ENCODE peak calls at places on chromosomes 4 and X, in eight cellular contexts. One of them, this sample, is unnamed.

GRCh38 chr4:184387351-184387750 is 87.0 kb downstream of the IRF2 start:
- DNase-seq in neuronal stem cell: no peak
- DNase-seq in substantia nigra: no peak
- DNase-seq in adrenal gland: no peak
- DNase-seq in neural progenitor cell: no peak
- DNase-seq in PC-3: no peak
- DNase-seq in CD4-positive, alpha-beta T cell: no peak
- DNase-seq in fibroblast of lung: no peak
- DNase-seq in this sample: no peak

GRCh38 chr4:135371137-135371536 is 1169.5 kb upstream of the PABPC4L start:
- DNase-seq in neural progenitor cell: no peak
- DNase-seq in adrenal gland: no peak
- DNase-seq in substantia nigra: no peak
- DNase-seq in neuronal stem cell: no peak
- DNase-seq in PC-3: no peak
- DNase-seq in CD4-positive, alpha-beta T cell: no peak
- DNase-seq in fibroblast of lung: no peak
- DNase-seq in this sample: no peak

GRCh38 chr4:11632488-11632887 is 203.8 kb upstream of the HS3ST1 start:
- DNase-seq in adrenal gland: no peak
- DNase-seq in neural progenitor cell: no peak
- DNase-seq in CD4-positive, alpha-beta T cell: no peak
- DNase-seq in fibroblast of lung: no peak
- DNase-seq in substantia nigra: no peak
- DNase-seq in PC-3: peak
- DNase-seq in neuronal stem cell: no peak
- DNase-seq in this sample: no peak

GRCh38 chr4:172163215-172163614 is 350.0 kb downstream of the GALNTL6 start:
- DNase-seq in PC-3: no peak
- DNase-seq in neural progenitor cell: no peak
- DNase-seq in adrenal gland: no peak
- DNase-seq in fibroblast of lung: no peak
- DNase-seq in neuronal stem cell: no peak
- DNase-seq in CD4-positive, alpha-beta T cell: no peak
- DNase-seq in substantia nigra: no peak
- DNase-seq in this sample: no peak

GRCh38 chr4:38411092-38411491 is 252.9 kb upstream of the KLF3 start:
- DNase-seq in neuronal stem cell: no peak
- DNase-seq in CD4-positive, alpha-beta T cell: no peak
- DNase-seq in neural progenitor cell: no peak
- DNase-seq in substantia nigra: no peak
- DNase-seq in PC-3: no peak
- DNase-seq in adrenal gland: no peak
- DNase-seq in fibroblast of lung: peak
- DNase-seq in this sample: no peak

GRCh38 chr4:38856524-38857337 is at the start of gene TLR6:
- DNase-seq in fibroblast of lung: peak
- DNase-seq in PC-3: peak
- DNase-seq in adrenal gland: peak
- DNase-seq in neural progenitor cell: peak
- DNase-seq in neuronal stem cell: peak
- DNase-seq in substantia nigra: no peak
- DNase-seq in CD4-positive, alpha-beta T cell: peak
- DNase-seq in this sample: peak

GRCh38 chrX:129139837-129140679 is 383.2 kb downstream of the SMARCA1 start:
- DNase-seq in neural progenitor cell: no peak
- DNase-seq in PC-3: peak
- DNase-seq in adrenal gland: no peak
- DNase-seq in neuronal stem cell: no peak
- DNase-seq in fibroblast of lung: peak
- DNase-seq in substantia nigra: no peak
- DNase-seq in CD4-positive, alpha-beta T cell: no peak
- DNase-seq in this sample: no peak

GRCh38 chrX:140918398-140919043 is 83.9 kb upstream of the SPANXB1 start:
- DNase-seq in adrenal gland: peak
- DNase-seq in PC-3: peak
- DNase-seq in neuronal stem cell: peak
- DNase-seq in neural progenitor cell: peak
- DNase-seq in CD4-positive, alpha-beta T cell: peak
- DNase-seq in fibroblast of lung: peak
- DNase-seq in substantia nigra: no peak
- DNase-seq in this sample: peak

GRCh38 chrX:123993326-123993725 is 31.8 kb downstream of the STAG2 start:
- DNase-seq in substantia nigra: no peak
- DNase-seq in PC-3: peak
- DNase-seq in neuronal stem cell: no peak
- DNase-seq in adrenal gland: no peak
- DNase-seq in CD4-positive, alpha-beta T cell: no peak
- DNase-seq in fibroblast of lung: peak
- DNase-seq in neural progenitor cell: no peak
- DNase-seq in this sample: no peak

GRCh38 chrX:39327255-39327654 is 526.0 kb downstream of the MID1IP1 start:
- DNase-seq in CD4-positive, alpha-beta T cell: peak
- DNase-seq in fibroblast of lung: no peak
- DNase-seq in neuronal stem cell: no peak
- DNase-seq in substantia nigra: no peak
- DNase-seq in adrenal gland: no peak
- DNase-seq in PC-3: no peak
- DNase-seq in neural progenitor cell: no peak
- DNase-seq in this sample: no peak

GRCh38 chr4:10240691-10241090 is 124.1 kb upstream of the WDR1 start:
- DNase-seq in fibroblast of lung: no peak
- DNase-seq in substantia nigra: no peak
- DNase-seq in neural progenitor cell: no peak
- DNase-seq in PC-3: no peak
- DNase-seq in CD4-positive, alpha-beta T cell: no peak
- DNase-seq in neuronal stem cell: no peak
- DNase-seq in adrenal gland: no peak
- DNase-seq in this sample: no peak

GRCh38 chr4:89365375-89366170 is 58.0 kb upstream of the GPRIN3 start:
- DNase-seq in fibroblast of lung: no peak
- DNase-seq in substantia nigra: no peak
- DNase-seq in neuronal stem cell: no peak
- DNase-seq in CD4-positive, alpha-beta T cell: no peak
- DNase-seq in neural progenitor cell: no peak
- DNase-seq in adrenal gland: no peak
- DNase-seq in PC-3: no peak
- DNase-seq in this sample: no peak

GRCh38 chr4:173332963-173333657 is 1.0 kb downstream of the HMGB2 start:
- DNase-seq in CD4-positive, alpha-beta T cell: no peak
- DNase-seq in adrenal gland: peak
- DNase-seq in fibroblast of lung: peak
- DNase-seq in neural progenitor cell: no peak
- DNase-seq in substantia nigra: no peak
- DNase-seq in neuronal stem cell: no peak
- DNase-seq in PC-3: peak
- DNase-seq in this sample: peak

GRCh38 chrX:24619647-24620046 is 27.5 kb downstream of the PCYT1B start:
- DNase-seq in CD4-positive, alpha-beta T cell: no peak
- DNase-seq in neural progenitor cell: no peak
- DNase-seq in substantia nigra: peak
- DNase-seq in PC-3: peak
- DNase-seq in adrenal gland: peak
- DNase-seq in fibroblast of lung: peak
- DNase-seq in neuronal stem cell: no peak
- DNase-seq in this sample: no peak

GRCh38 chrX:42195506-42195905 is 272.2 kb upstream of the CASK start:
- DNase-seq in PC-3: peak
- DNase-seq in fibroblast of lung: no peak
- DNase-seq in CD4-positive, alpha-beta T cell: no peak
- DNase-seq in neuronal stem cell: no peak
- DNase-seq in neural progenitor cell: peak
- DNase-seq in adrenal gland: no peak
- DNase-seq in substantia nigra: no peak
- DNase-seq in this sample: no peak

GRCh38 chr4:143700060-143700419 is 435 bp downstream of the FREM3 start:
- DNase-seq in substantia nigra: no peak
- DNase-seq in neuronal stem cell: peak
- DNase-seq in CD4-positive, alpha-beta T cell: no peak
- DNase-seq in PC-3: no peak
- DNase-seq in neural progenitor cell: peak
- DNase-seq in fibroblast of lung: peak
- DNase-seq in adrenal gland: peak
- DNase-seq in this sample: no peak

GRCh38 chr4:138192113-138192512 is 50.0 kb downstream of the SLC7A11 start:
- DNase-seq in adrenal gland: no peak
- DNase-seq in substantia nigra: no peak
- DNase-seq in neural progenitor cell: no peak
- DNase-seq in CD4-positive, alpha-beta T cell: no peak
- DNase-seq in PC-3: peak
- DNase-seq in neuronal stem cell: no peak
- DNase-seq in fibroblast of lung: peak
- DNase-seq in this sample: no peak

GRCh38 chr4:7052923-7053715 is 9.9 kb downstream of the TADA2B start:
- DNase-seq in CD4-positive, alpha-beta T cell: no peak
- DNase-seq in neuronal stem cell: no peak
- DNase-seq in adrenal gland: peak
- DNase-seq in substantia nigra: no peak
- DNase-seq in neural progenitor cell: no peak
- DNase-seq in fibroblast of lung: peak
- DNase-seq in PC-3: no peak
- DNase-seq in this sample: no peak

GRCh38 chr4:41881931-41882621 is 53.2 kb upstream of the TMEM33 start:
- DNase-seq in neuronal stem cell: no peak
- DNase-seq in substantia nigra: no peak
- DNase-seq in CD4-positive, alpha-beta T cell: no peak
- DNase-seq in PC-3: no peak
- DNase-seq in adrenal gland: no peak
- DNase-seq in neural progenitor cell: peak
- DNase-seq in fibroblast of lung: no peak
- DNase-seq in this sample: no peak

GRCh38 chrX:147853701-147854100 is 58.0 kb upstream of the FMR1 start:
- DNase-seq in fibroblast of lung: no peak
- DNase-seq in substantia nigra: no peak
- DNase-seq in adrenal gland: no peak
- DNase-seq in neural progenitor cell: no peak
- DNase-seq in CD4-positive, alpha-beta T cell: no peak
- DNase-seq in neuronal stem cell: no peak
- DNase-seq in PC-3: no peak
- DNase-seq in this sample: no peak

GRCh38 chr4:44760142-44760898 is 34.0 kb upstream of the GNPDA2 start:
- DNase-seq in CD4-positive, alpha-beta T cell: no peak
- DNase-seq in PC-3: peak
- DNase-seq in fibroblast of lung: peak
- DNase-seq in neural progenitor cell: peak
- DNase-seq in adrenal gland: peak
- DNase-seq in substantia nigra: no peak
- DNase-seq in neuronal stem cell: peak
- DNase-seq in this sample: peak

DNA sequence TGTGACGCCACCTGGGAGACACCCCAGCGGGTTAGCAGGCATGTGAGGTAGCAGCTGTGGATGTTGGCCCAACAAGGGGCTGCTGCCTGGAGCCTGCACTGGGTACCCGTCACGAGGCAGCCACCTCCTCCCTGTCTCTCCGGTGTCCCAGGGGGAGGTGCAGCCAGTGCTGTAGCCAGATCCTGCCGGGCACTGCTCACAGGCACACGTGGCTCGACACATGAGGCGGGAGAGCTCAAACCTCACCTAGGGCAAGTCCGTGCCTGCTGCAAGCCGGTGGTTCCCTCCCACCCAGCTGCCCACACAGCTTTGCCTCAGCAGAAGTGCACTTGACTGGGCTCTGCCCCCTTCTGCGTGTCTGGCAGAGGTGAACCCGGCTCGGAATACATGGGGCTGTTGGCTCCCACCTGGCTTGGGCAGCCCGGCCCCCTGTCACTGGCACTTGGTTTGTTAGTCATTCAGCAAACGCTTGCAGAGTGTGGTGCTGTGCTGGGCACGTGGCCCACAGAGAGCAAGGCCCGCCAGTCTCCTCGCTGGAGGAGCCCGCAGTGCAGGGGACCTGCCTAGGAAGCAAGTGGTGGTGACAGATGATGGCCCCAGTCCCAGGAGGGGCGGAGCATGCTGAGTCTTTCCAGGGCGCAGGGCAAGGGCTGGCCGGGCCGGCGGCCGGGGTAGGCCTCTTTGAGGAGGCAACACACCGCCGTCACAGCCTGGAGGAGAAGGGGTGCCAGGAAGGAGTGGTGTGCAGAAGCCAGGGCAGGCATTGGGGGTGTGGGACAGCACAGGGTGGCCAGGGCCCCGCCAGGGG is 10.1 kb upstream of the SH3TC1 start:
- DNase-seq in adrenal gland: no peak
- DNase-seq in neural progenitor cell: no peak
- DNase-seq in CD4-positive, alpha-beta T cell: no peak
- DNase-seq in fibroblast of lung: no peak
- DNase-seq in neuronal stem cell: no peak
- DNase-seq in substantia nigra: peak
- DNase-seq in PC-3: peak
- DNase-seq in this sample: no peak
- H3K27ac ChIP-seq in adrenal gland: peak
- H3K27ac ChIP-seq in neural progenitor cell: no peak
- H3K27ac ChIP-seq in CD4-positive, alpha-beta T cell: no peak
- H3K27ac ChIP-seq in fibroblast of lung: no peak
- H3K27ac ChIP-seq in neuronal stem cell: no peak
- H3K27ac ChIP-seq in substantia nigra: no peak
- H3K27ac ChIP-seq in PC-3: no peak
- H3K27ac ChIP-seq in this sample: no peak

DNA sequence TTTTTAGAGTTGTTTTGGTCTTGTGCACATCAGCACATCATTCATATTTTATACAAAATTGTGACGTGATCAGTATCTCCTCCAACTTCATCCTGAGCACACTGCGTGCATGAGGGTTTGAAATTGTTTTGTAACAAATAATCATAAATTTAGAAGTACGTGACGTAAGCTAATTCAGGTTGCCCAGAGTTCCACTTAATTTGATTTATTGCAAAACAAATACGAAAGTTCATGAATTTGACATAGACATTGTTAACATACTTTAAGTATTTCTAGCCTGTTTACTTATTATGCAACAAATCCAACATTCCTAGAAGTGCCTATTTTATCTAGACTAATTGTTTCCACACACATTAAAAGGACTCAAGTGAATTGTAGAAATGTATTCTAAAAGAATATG is 48.3 kb downstream of the MAP7D3 start:
- DNase-seq in fibroblast of lung: peak
- DNase-seq in neural progenitor cell: no peak
- DNase-seq in adrenal gland: no peak
- DNase-seq in CD4-positive, alpha-beta T cell: no peak
- DNase-seq in neuronal stem cell: no peak
- DNase-seq in substantia nigra: no peak
- DNase-seq in PC-3: peak
- DNase-seq in this sample: no peak
- H3K27ac ChIP-seq in fibroblast of lung: peak
- H3K27ac ChIP-seq in neural progenitor cell: no peak
- H3K27ac ChIP-seq in adrenal gland: peak
- H3K27ac ChIP-seq in CD4-positive, alpha-beta T cell: no peak
- H3K27ac ChIP-seq in neuronal stem cell: no peak
- H3K27ac ChIP-seq in substantia nigra: no peak
- H3K27ac ChIP-seq in PC-3: peak
- H3K27ac ChIP-seq in this sample: no peak

GRCh38 chr4:2412534-2412884 is 5.9 kb downstream of the ZFYVE28 start:
- DNase-seq in fibroblast of lung: no peak
- DNase-seq in substantia nigra: no peak
- DNase-seq in CD4-positive, alpha-beta T cell: peak
- DNase-seq in neuronal stem cell: no peak
- DNase-seq in adrenal gland: no peak
- DNase-seq in PC-3: peak
- DNase-seq in neural progenitor cell: no peak
- DNase-seq in this sample: peak
- H3K27ac ChIP-seq in fibroblast of lung: peak
- H3K27ac ChIP-seq in substantia nigra: peak
- H3K27ac ChIP-seq in CD4-positive, alpha-beta T cell: peak
- H3K27ac ChIP-seq in neuronal stem cell: no peak
- H3K27ac ChIP-seq in adrenal gland: peak
- H3K27ac ChIP-seq in PC-3: peak
- H3K27ac ChIP-seq in neural progenitor cell: no peak
- H3K27ac ChIP-seq in this sample: peak

GRCh38 chr4:169115144-169115896 is 105.3 kb upstream of the CBR4 start:
- DNase-seq in substantia nigra: no peak
- DNase-seq in adrenal gland: no peak
- DNase-seq in neuronal stem cell: no peak
- DNase-seq in fibroblast of lung: no peak
- DNase-seq in PC-3: no peak
- DNase-seq in CD4-positive, alpha-beta T cell: no peak
- DNase-seq in neural progenitor cell: no peak
- DNase-seq in this sample: no peak
- H3K27ac ChIP-seq in substantia nigra: peak
- H3K27ac ChIP-seq in adrenal gland: no peak
- H3K27ac ChIP-seq in neuronal stem cell: no peak
- H3K27ac ChIP-seq in fibroblast of lung: peak
- H3K27ac ChIP-seq in PC-3: peak
- H3K27ac ChIP-seq in CD4-positive, alpha-beta T cell: no peak
- H3K27ac ChIP-seq in neural progenitor cell: no peak
- H3K27ac ChIP-seq in this sample: no peak

This sample was measured in CD8-positive, alpha-beta memory T cell.